ENCODE peak calls at places on chromosomes 4 and X, in six cellular contexts. H, J, V, W, O and T are unnamed samples.

GRCh38 chrX:24879679-24880078 is 136.1 kb downstream of the ARX start:
- DNase-seq in O (no peak), W (no peak), H (no peak), V (no peak), J (no peak), T (no peak)

GRCh38 chr4:153207561-153207960 is 3.3 kb downstream of the TRIM2 start:
- DNase-seq in O (peak; percentile 49), V (peak; percentile 58), J (no peak), H (peak; percentile 30), W (peak; percentile 66), T (peak; percentile 45)

GRCh38 chrX:110944793-110945466 is 149.3 kb upstream of the CHRDL1 start:
- DNase-seq in V (no peak), H (no peak), O (no peak), J (peak; percentile 51), W (peak; percentile 3), T (no peak)

GRCh38 chrX:95383778-95384177 is 1300.9 kb upstream of the DIAPH2 start:
- DNase-seq in O (no peak), H (no peak), J (peak; percentile 81), V (no peak), W (no peak), T (no peak)

GRCh38 chr4:186669159-186669720 is 54.4 kb downstream of the FAT1 start:
- DNase-seq in J (no peak), O (peak; percentile 39), W (peak; percentile 60), H (peak; percentile 81), V (no peak), T (peak; percentile 52)

GRCh38 chr4:110042540-110043517 is 130.1 kb downstream of the EGF start:
- DNase-seq in O (no peak), V (no peak), J (no peak), W (no peak), H (no peak), T (no peak)

GRCh38 chr4:164821711-164822110 is 55.3 kb upstream of the APELA start:
- DNase-seq in J (no peak), W (no peak), V (no peak), O (no peak), H (no peak), T (no peak)

GRCh38 chrX:15946783-15947550 is 92.4 kb upstream of the AP1S2 start:
- DNase-seq in O (no peak), W (peak; percentile 60), V (peak; percentile 9), H (peak; percentile 80), J (no peak), T (no peak)

GRCh38 chr4:40607224-40607623 is 22.4 kb downstream of the RBM47 start:
- DNase-seq in O (no peak), J (no peak), W (no peak), V (no peak), H (peak; percentile 45), T (no peak)

GRCh38 chr4:123516576-123516975 is 120.0 kb downstream of the SPRY1 start:
- DNase-seq in J (no peak), V (no peak), O (no peak), W (no peak), H (no peak), T (no peak)